ENCODE peak calls at places on chromosomes 13 and 19, in four cellular contexts. T is body of pancreas, J is WERI-Rb-1, P is fibroblast of the aortic adventitia. H is an unnamed sample.

GRCh38 chr19:5035817-5036732 is 67.2 kb downstream of the KDM4B start:
- DNase-seq in T (no peak), J (no peak), P (no peak), H (no peak)

GRCh38 chr19:52635786-52636570 is 2.2 kb downstream of the ZNF83 start:
- DNase-seq in T (no peak), J (no peak), P (no peak), H (no peak)

GRCh38 chr19:17076539-17076919 is 952 bp downstream of the MYO9B start:
- DNase-seq in T (peak; percentile 23), J (no peak), P (no peak), H (no peak)

GRCh38 chr13:77219401-77219800 is 107.5 kb downstream of the MYCBP2 start:
- DNase-seq in T (no peak), J (no peak), P (no peak), H (no peak)

GRCh38 chr13:74087304-74087703 is 46.9 kb downstream of the KLF12 start:
- DNase-seq in T (no peak), J (no peak), P (no peak), H (no peak)

GRCh38 chr19:2969104-2969504 is 8.3 kb upstream of the TLE6 start:
- DNase-seq in T (peak; percentile 88), J (no peak), P (peak; percentile 69), H (no peak)

GRCh38 chr19:29533578-29534544 is 8.1 kb downstream of the VSTM2B start:
- DNase-seq in T (no peak), J (no peak), P (no peak), H (no peak)

GRCh38 chr13:39451860-39452301 is 151.1 kb downstream of the LHFPL6 start:
- DNase-seq in T (peak; percentile 25), J (peak; percentile 57), P (peak; percentile 40), H (no peak)

GRCh38 chr19:19421326-19421725 is 15.9 kb downstream of the GATAD2A start:
- DNase-seq in T (no peak), J (no peak), P (no peak), H (no peak)

GRCh38 chr19:15995536-15995935 is 46.7 kb downstream of the OR10H4 start:
- DNase-seq in T (peak; percentile 32), J (no peak), P (peak; percentile 18), H (no peak)

GRCh38 chr13:37492061-37492460 is 106.5 kb downstream of the POSTN start:
- DNase-seq in T (no peak), J (no peak), P (no peak), H (no peak)

GRCh38 chr13:68051910-68052309 is 821.8 kb upstream of the PCDH9 start:
- DNase-seq in T (no peak), J (no peak), P (no peak), H (no peak)

GRCh38 chr13:113903361-113903760 is 39.5 kb upstream of the GAS6 start:
- DNase-seq in T (no peak), J (no peak), P (peak; percentile 68), H (no peak)

GRCh38 chr13:38902551-38902950 is 88.1 kb downstream of the STOML3 start:
- DNase-seq in T (no peak), J (no peak), P (no peak), H (no peak)

GRCh38 chr13:113672002-113672651 is 5.1 kb downstream of the GRK1 start:
- DNase-seq in T (no peak), J (peak; percentile 18), P (no peak), H (peak; percentile 16)

GRCh38 chr13:73973156-73973555 is 161.0 kb downstream of the KLF12 start:
- DNase-seq in T (no peak), J (no peak), P (no peak), H (no peak)

GRCh38 chr13:46665630-46666482 is 112.9 kb downstream of the LRCH1 start:
- DNase-seq in T (no peak), J (no peak), P (no peak), H (no peak)

GRCh38 chr19:15866646-15867045 is 31.2 kb downstream of the CYP4F2 start:
- DNase-seq in T (no peak), J (no peak), P (no peak), H (no peak)

GRCh38 chr19:44588753-44589112 is 24.6 kb upstream of the IGSF23 start:
- DNase-seq in T (no peak), J (no peak), P (no peak), H (no peak)

GRCh38 chr13:62250501-62251175 is 835.0 kb upstream of the PCDH20 start:
- DNase-seq in T (no peak), J (no peak), P (no peak), H (no peak)

GRCh38 chr13:33262997-33263396 is 22.6 kb downstream of the STARD13 start:
- DNase-seq in T (no peak), J (no peak), P (no peak), H (no peak)

DNA sequence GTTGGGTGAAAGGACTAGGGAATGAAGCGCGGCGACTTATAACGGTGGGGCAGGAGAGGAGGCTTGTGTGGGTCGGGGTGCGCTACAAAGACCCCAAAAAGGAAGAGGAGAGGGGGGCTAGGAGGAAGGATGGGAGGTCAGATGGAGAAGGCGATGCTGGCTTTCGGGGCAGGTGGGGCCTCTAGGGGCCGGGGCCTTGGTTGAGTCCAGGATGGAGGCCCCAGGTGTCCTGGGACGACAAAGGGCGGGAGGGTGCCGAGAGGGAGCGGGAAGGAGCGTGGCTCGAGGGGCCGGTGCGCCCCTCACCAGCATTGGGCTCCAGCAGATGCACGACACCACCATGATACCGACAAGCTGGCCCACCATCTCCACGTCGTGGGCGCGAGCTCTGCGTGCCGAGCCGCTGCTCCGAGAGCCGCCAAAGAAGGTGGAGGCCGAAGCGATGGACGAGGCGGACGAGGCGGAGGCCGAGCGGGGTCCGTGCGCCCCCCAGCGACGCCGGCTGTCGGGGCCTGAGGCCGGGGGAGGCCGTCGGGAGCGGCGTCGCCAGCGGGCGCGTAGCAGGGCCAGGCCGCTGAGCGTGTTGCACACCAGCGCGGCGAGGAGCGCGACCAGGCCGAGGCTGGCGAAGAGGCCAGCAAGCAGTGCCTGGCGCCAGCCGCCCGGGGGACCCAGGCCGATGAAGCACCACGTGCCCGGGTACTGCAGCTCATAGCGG is 1.9 kb downstream of the PTGER1 start:
- DNase-seq in T (no peak), J (no peak), P (no peak), H (peak; percentile 78)
- H3K4me3 ChIP-seq in T (no peak overlapping the region), J (no peak overlapping the region), P (no peak overlapping the region), H (peak overlapping the region; percentile 11)

GRCh38 chr13:110301606-110302131 is 5.3 kb downstream of the COL4A1 start:
- DNase-seq in T (no peak), J (no peak), P (no peak), H (no peak)
- H3K4me3 ChIP-seq in T (no peak overlapping the region), J (no peak overlapping the region), P (no peak overlapping the region), H (no peak overlapping the region)

GRCh38 chr13:25494708-25495411 is 123.1 kb downstream of the ATP8A2 start:
- DNase-seq in T (no peak), J (peak; percentile 74), P (no peak), H (no peak)

GRCh38 chr13:25489238-25489637 is 117.5 kb downstream of the ATP8A2 start:
- DNase-seq in T (no peak), J (peak; percentile 72), P (no peak), H (no peak)

GRCh38 chr13:25493930-25494707 is 122.3 kb downstream of the ATP8A2 start:
- DNase-seq in T (no peak), J (peak; percentile 63), P (no peak), H (peak; percentile 42)

DNA sequence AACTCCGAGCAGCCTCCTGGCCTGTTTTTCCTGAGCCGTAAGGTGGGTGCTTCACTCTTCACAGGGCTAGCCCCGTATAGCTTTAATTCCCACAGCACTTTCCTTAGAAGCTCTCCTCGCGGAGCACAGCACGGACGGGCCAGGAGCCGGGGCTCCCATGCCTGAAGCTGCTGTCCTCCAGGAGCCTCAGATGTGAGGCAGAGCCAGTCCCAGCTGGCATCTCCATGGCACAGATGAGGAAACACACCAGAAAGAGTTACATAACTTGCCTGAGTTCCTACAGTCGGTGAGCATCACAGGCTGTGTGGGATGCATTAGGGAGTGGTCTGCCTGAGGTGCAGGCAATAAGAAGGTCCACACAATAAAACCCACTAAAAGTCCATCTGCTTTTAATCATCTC is 118.5 kb downstream of the ATP8A2 start:
- DNase-seq in T (no peak), J (no peak), P (no peak), H (no peak)
- H3K4me3 ChIP-seq in T (no peak overlapping the region), J (no peak overlapping the region), P (no peak overlapping the region), H (no peak overlapping the region)

GRCh38 chr19:1168877-1169791 is 4.9 kb downstream of the SBNO2 start:
- DNase-seq in T (peak; percentile 68), J (no peak), P (peak; percentile 55), H (peak; percentile 51)
- H3K4me3 ChIP-seq in T (no peak overlapping the region), J (no peak overlapping the region), P (peak overlapping the region; percentile 48), H (no peak overlapping the region)

GRCh38 chr19:40363128-40363527 is 14.6 kb downstream of the PLD3 start:
- DNase-seq in T (no peak), J (no peak), P (no peak), H (no peak)

GRCh38 chr19:40367577-40368434 is 19.3 kb downstream of the PLD3 start:
- DNase-seq in T (no peak), J (peak; percentile 63), P (no peak), H (peak; percentile 60)

GRCh38 chr19:40365010-40365409 is 16.5 kb downstream of the PLD3 start:
- DNase-seq in T (no peak), J (no peak), P (no peak), H (no peak)

GRCh38 chr19:40366697-40367561 is 18.4 kb downstream of the PLD3 start:
- DNase-seq in T (no peak), J (peak; percentile 35), P (no peak), H (peak; percentile 95)

GRCh38 chr19:40365613-40366401 is 17.3 kb downstream of the PLD3 start:
- DNase-seq in T (peak; percentile 43), J (peak; percentile 80), P (peak; percentile 43), H (peak; percentile 99)
- H3K4me3 ChIP-seq in T (no peak overlapping the region), J (peak overlapping the region; percentile 34), P (peak overlapping the region; percentile 57), H (peak overlapping the region; percentile 42)

DNA sequence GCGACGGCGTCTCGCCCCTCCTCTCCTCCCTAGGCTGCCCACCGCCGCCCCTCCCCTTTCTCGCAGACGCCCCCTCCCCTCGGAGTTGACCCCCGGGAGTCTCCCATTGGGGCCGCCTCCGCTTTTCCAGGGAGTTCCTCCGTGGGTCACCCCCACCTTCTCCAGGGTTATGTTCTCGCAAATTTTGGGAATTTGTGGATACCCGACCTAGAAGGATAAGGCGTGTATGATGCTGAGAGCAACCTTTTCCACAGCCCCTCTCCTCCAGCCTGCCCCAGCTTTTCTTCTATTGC is 273 bp upstream of the RCBTB2 start:
- DNase-seq in T (no peak), J (no peak), P (no peak), H (no peak)
- H3K4me3 ChIP-seq in T (peak overlapping the region; percentile 41), J (no peak overlapping the region), P (peak overlapping the region; percentile 82), H (peak overlapping the region; percentile 77)